ENCODE peak calls at places on chromosomes 7 and 10, in five cellular contexts. T is NCI-H2081; U is NAMALWA; R is effector memory CD8-positive, alpha-beta T cell; F is amniotic stem cell. S is an unnamed sample.

GRCh38 chr7:157907091-157907490 is 570.3 kb downstream of the DNAJB6 start:
- DNase-seq in T (no peak), U (no peak), R (no peak), F (no peak), S (no peak)

GRCh38 chr7:20307119-20307518 is 23.6 kb upstream of the ITGB8 start:
- DNase-seq in T (no peak), U (peak), R (no peak), F (no peak), S (no peak)

GRCh38 chr7:13641699-13642098 is 347.8 kb downstream of the ETV1 start:
- DNase-seq in T (no peak), U (peak), R (no peak), F (no peak), S (no peak)

GRCh38 chr7:45086348-45087065 is 2.3 kb downstream of the NACAD start:
- DNase-seq in T (no peak), U (no peak), R (no peak), F (no peak), S (no peak)

GRCh38 chr7:135943266-135943889 is 33.8 kb downstream of the MTPN start:
- DNase-seq in T (peak), U (no peak), R (no peak), F (no peak), S (no peak)

GRCh38 chr7:18861514-18861913 is 255.9 kb downstream of the TWIST1 start:
- DNase-seq in T (no peak), U (no peak), R (no peak), F (no peak), S (no peak)

GRCh38 chr10:17450024-17450423 is 4.4 kb downstream of the ST8SIA6 start:
- DNase-seq in T (no peak), U (no peak), R (no peak), F (no peak), S (no peak)

GRCh38 chr7:125098377-125098970 is 168.8 kb upstream of the POT1 start:
- DNase-seq in T (no peak), U (no peak), R (no peak), F (no peak), S (no peak)

GRCh38 chr7:106599343-106599698 is 61.6 kb downstream of the CCDC71L start:
- DNase-seq in T (peak), U (no peak), R (no peak), F (no peak), S (peak)

GRCh38 chr10:62250594-62251198 is 17.9 kb downstream of the RTKN2 start:
- DNase-seq in T (no peak), U (no peak), R (no peak), F (no peak), S (peak)

GRCh38 chr10:74377476-74377875 is 226.5 kb downstream of the ADK start:
- DNase-seq in T (no peak), U (no peak), R (no peak), F (no peak), S (no peak)

GRCh38 chr7:47775238-47775637 is 173.0 kb downstream of the PKD1L1 start:
- DNase-seq in T (no peak), U (peak), R (no peak), F (no peak), S (no peak)

GRCh38 chr7:68730871-68731403 is 867.3 kb upstream of the AUTS2 start:
- DNase-seq in T (peak), U (no peak), R (no peak), F (no peak), S (peak)

GRCh38 chr7:83429493-83429892 is 219.4 kb downstream of the SEMA3E start:
- DNase-seq in T (no peak), U (no peak), R (no peak), F (no peak), S (no peak)

GRCh38 chr7:36277247-36277542 is 112.5 kb upstream of the ANLN start:
- DNase-seq in T (no peak), U (no peak), R (no peak), F (no peak), S (no peak)

GRCh38 chr7:70569335-70569819 is 562.6 kb upstream of the GALNT17 start:
- DNase-seq in T (peak), U (peak), R (no peak), F (no peak), S (no peak)

GRCh38 chr7:13742719-13743640 is 246.5 kb downstream of the ETV1 start:
- DNase-seq in T (peak), U (peak), R (no peak), F (no peak), S (peak)

GRCh38 chr10:120969219-120969645 is 118.1 kb downstream of the WDR11 start:
- DNase-seq in T (no peak), U (no peak), R (no peak), F (no peak), S (no peak)

GRCh38 chr10:64497306-64497705 is 976.1 kb downstream of the REEP3 start:
- DNase-seq in T (no peak), U (no peak), R (no peak), F (no peak), S (no peak)

GRCh38 chr10:114683162-114683561 is 25.1 kb upstream of the ABLIM1 start:
- DNase-seq in T (no peak), U (no peak), R (no peak), F (no peak), S (no peak)

GRCh38 chr10:129063877-129064276 is 403.2 kb upstream of the MGMT start:
- DNase-seq in T (no peak), U (no peak), R (no peak), F (no peak), S (no peak)

S was measured in COR-L47.